ENCODE peak calls at places on chromosomes 13 and 19, in eight cellular contexts. One of them, this sample, is unnamed.

GRCh38 chr19:29811125-29812079 is at the start of gene CCNE1:
- DNase-seq in uterus: peak; percentile 91
- DNase-seq in epithelial cell of prostate: peak; percentile 29
- DNase-seq in neural progenitor cell: peak; percentile 93
- DNase-seq in upper lobe of right lung: peak; percentile 97
- DNase-seq in psoas muscle: peak; percentile 96
- DNase-seq in transverse colon: peak; percentile 97
- DNase-seq in PC-9: peak; percentile 49
- DNase-seq in this sample: peak; percentile 84

GRCh38 chr19:45659096-45659729 is 8.8 kb upstream of the GIPR start:
- DNase-seq in uterus: no peak
- DNase-seq in transverse colon: no peak
- DNase-seq in psoas muscle: no peak
- DNase-seq in epithelial cell of prostate: no peak
- DNase-seq in neural progenitor cell: no peak
- DNase-seq in PC-9: no peak
- DNase-seq in upper lobe of right lung: no peak
- DNase-seq in this sample: no peak

GRCh38 chr13:74305876-74306275 is 171.7 kb upstream of the KLF12 start:
- DNase-seq in psoas muscle: no peak
- DNase-seq in uterus: no peak
- DNase-seq in PC-9: no peak
- DNase-seq in neural progenitor cell: peak; percentile 22
- DNase-seq in epithelial cell of prostate: no peak
- DNase-seq in transverse colon: no peak
- DNase-seq in upper lobe of right lung: no peak
- DNase-seq in this sample: no peak

GRCh38 chr19:1097810-1098176 is 2.6 kb upstream of the POLR2E start:
- DNase-seq in epithelial cell of prostate: no peak
- DNase-seq in PC-9: peak; percentile 64
- DNase-seq in psoas muscle: no peak
- DNase-seq in upper lobe of right lung: peak; percentile 83
- DNase-seq in uterus: no peak
- DNase-seq in transverse colon: no peak
- DNase-seq in neural progenitor cell: no peak
- DNase-seq in this sample: no peak

GRCh38 chr13:105084931-105085330 is 1450.5 kb downstream of the EFNB2 start:
- DNase-seq in upper lobe of right lung: no peak
- DNase-seq in uterus: no peak
- DNase-seq in psoas muscle: no peak
- DNase-seq in neural progenitor cell: no peak
- DNase-seq in epithelial cell of prostate: no peak
- DNase-seq in transverse colon: no peak
- DNase-seq in PC-9: no peak
- DNase-seq in this sample: no peak

GRCh38 chr19:34120846-34121639 is 51.3 kb upstream of the LSM14A start:
- DNase-seq in epithelial cell of prostate: no peak
- DNase-seq in uterus: no peak
- DNase-seq in transverse colon: no peak
- DNase-seq in psoas muscle: no peak
- DNase-seq in neural progenitor cell: peak; percentile 60
- DNase-seq in PC-9: no peak
- DNase-seq in upper lobe of right lung: no peak
- DNase-seq in this sample: no peak

GRCh38 chr19:29320076-29320475 is 107.1 kb upstream of the UQCRFS1 start:
- DNase-seq in upper lobe of right lung: no peak
- DNase-seq in psoas muscle: no peak
- DNase-seq in PC-9: no peak
- DNase-seq in uterus: no peak
- DNase-seq in transverse colon: no peak
- DNase-seq in epithelial cell of prostate: no peak
- DNase-seq in neural progenitor cell: no peak
- DNase-seq in this sample: no peak

GRCh38 chr19:5850189-5850588 is 1.1 kb downstream of the FUT3 start:
- DNase-seq in uterus: no peak
- DNase-seq in psoas muscle: no peak
- DNase-seq in epithelial cell of prostate: no peak
- DNase-seq in neural progenitor cell: no peak
- DNase-seq in transverse colon: peak; percentile 58
- DNase-seq in upper lobe of right lung: no peak
- DNase-seq in PC-9: peak; percentile 64
- DNase-seq in this sample: no peak

GRCh38 chr13:59476376-59476775 is 687.4 kb downstream of the DIAPH3 start:
- DNase-seq in upper lobe of right lung: no peak
- DNase-seq in transverse colon: no peak
- DNase-seq in uterus: no peak
- DNase-seq in psoas muscle: no peak
- DNase-seq in neural progenitor cell: no peak
- DNase-seq in PC-9: no peak
- DNase-seq in epithelial cell of prostate: no peak
- DNase-seq in this sample: no peak

GRCh38 chr13:106038752-106039151 is 496.7 kb downstream of the EFNB2 start:
- DNase-seq in epithelial cell of prostate: peak; percentile 67
- DNase-seq in upper lobe of right lung: no peak
- DNase-seq in neural progenitor cell: no peak
- DNase-seq in PC-9: peak; percentile 50
- DNase-seq in uterus: no peak
- DNase-seq in psoas muscle: no peak
- DNase-seq in transverse colon: no peak
- DNase-seq in this sample: no peak

GRCh38 chr19:35305181-35305580 is 13.2 kb downstream of the MAG start:
- DNase-seq in neural progenitor cell: no peak
- DNase-seq in epithelial cell of prostate: no peak
- DNase-seq in psoas muscle: no peak
- DNase-seq in upper lobe of right lung: no peak
- DNase-seq in PC-9: no peak
- DNase-seq in transverse colon: no peak
- DNase-seq in uterus: no peak
- DNase-seq in this sample: no peak

GRCh38 chr13:76668716-76669115 is 217.5 kb downstream of the KCTD12 start:
- DNase-seq in PC-9: no peak
- DNase-seq in neural progenitor cell: peak; percentile 10
- DNase-seq in psoas muscle: no peak
- DNase-seq in upper lobe of right lung: no peak
- DNase-seq in transverse colon: no peak
- DNase-seq in uterus: no peak
- DNase-seq in epithelial cell of prostate: no peak
- DNase-seq in this sample: no peak

GRCh38 chr19:35013820-35014754 is 14.0 kb downstream of the GRAMD1A start:
- DNase-seq in epithelial cell of prostate: no peak
- DNase-seq in transverse colon: peak; percentile 50
- DNase-seq in upper lobe of right lung: no peak
- DNase-seq in uterus: no peak
- DNase-seq in psoas muscle: no peak
- DNase-seq in neural progenitor cell: no peak
- DNase-seq in PC-9: no peak
- DNase-seq in this sample: no peak

GRCh38 chr19:13747098-13747453 is 17.2 kb upstream of the MRI1 start:
- DNase-seq in upper lobe of right lung: no peak
- DNase-seq in epithelial cell of prostate: no peak
- DNase-seq in psoas muscle: no peak
- DNase-seq in PC-9: no peak
- DNase-seq in transverse colon: no peak
- DNase-seq in neural progenitor cell: no peak
- DNase-seq in uterus: no peak
- DNase-seq in this sample: no peak

GRCh38 chr13:49681837-49682236 is 9.4 kb downstream of the EBPL start:
- DNase-seq in neural progenitor cell: peak; percentile 8
- DNase-seq in psoas muscle: no peak
- DNase-seq in transverse colon: no peak
- DNase-seq in upper lobe of right lung: no peak
- DNase-seq in uterus: no peak
- DNase-seq in PC-9: no peak
- DNase-seq in epithelial cell of prostate: peak; percentile 52
- DNase-seq in this sample: no peak

GRCh38 chr13:73880365-73880764 is 253.8 kb downstream of the KLF12 start:
- DNase-seq in psoas muscle: no peak
- DNase-seq in epithelial cell of prostate: no peak
- DNase-seq in neural progenitor cell: no peak
- DNase-seq in upper lobe of right lung: no peak
- DNase-seq in PC-9: no peak
- DNase-seq in transverse colon: no peak
- DNase-seq in uterus: no peak
- DNase-seq in this sample: no peak

GRCh38 chr13:113860579-113861432 is 3.1 kb downstream of the GAS6 start:
- DNase-seq in PC-9: no peak
- DNase-seq in transverse colon: peak; percentile 87
- DNase-seq in epithelial cell of prostate: no peak
- DNase-seq in uterus: peak; percentile 60
- DNase-seq in neural progenitor cell: peak; percentile 68
- DNase-seq in psoas muscle: no peak
- DNase-seq in upper lobe of right lung: peak; percentile 80
- DNase-seq in this sample: no peak

GRCh38 chr19:1285737-1286360 is at the start of gene EFNA2:
- DNase-seq in neural progenitor cell: peak; percentile 79
- DNase-seq in uterus: no peak
- DNase-seq in PC-9: no peak
- DNase-seq in upper lobe of right lung: no peak
- DNase-seq in psoas muscle: no peak
- DNase-seq in transverse colon: no peak
- DNase-seq in epithelial cell of prostate: no peak
- DNase-seq in this sample: no peak

GRCh38 chr13:39322836-39323585 is 280.0 kb downstream of the LHFPL6 start:
- DNase-seq in epithelial cell of prostate: no peak
- DNase-seq in neural progenitor cell: peak; percentile 14
- DNase-seq in transverse colon: no peak
- DNase-seq in uterus: no peak
- DNase-seq in PC-9: no peak
- DNase-seq in upper lobe of right lung: no peak
- DNase-seq in psoas muscle: no peak
- DNase-seq in this sample: no peak

DNA sequence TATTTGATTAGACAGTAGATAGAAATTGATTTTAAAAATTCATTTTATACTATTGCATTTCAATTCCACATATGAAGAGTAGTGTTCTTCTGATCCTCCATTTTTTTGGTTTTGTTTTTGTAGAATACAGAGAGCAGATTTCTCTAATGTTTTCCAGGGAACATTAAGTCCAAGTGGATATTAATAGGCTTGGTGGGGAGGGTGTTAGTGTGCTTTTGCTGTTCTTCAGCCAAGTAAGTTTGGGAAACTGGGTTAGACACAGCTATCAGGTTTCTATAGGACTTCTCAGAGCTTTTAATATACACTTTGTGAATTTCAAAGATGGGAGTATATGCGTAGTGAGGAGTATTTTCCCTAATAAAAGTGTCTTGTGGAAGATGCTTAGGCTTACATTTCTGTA is 21.8 kb downstream of the NAA16 start:
- DNase-seq in transverse colon: no peak
- DNase-seq in epithelial cell of prostate: no peak
- DNase-seq in upper lobe of right lung: no peak
- DNase-seq in neural progenitor cell: no peak
- DNase-seq in psoas muscle: no peak
- DNase-seq in PC-9: no peak
- DNase-seq in uterus: no peak
- DNase-seq in this sample: no peak
- H3K27ac ChIP-seq in transverse colon: no peak overlapping the region
- H3K27ac ChIP-seq in epithelial cell of prostate: no peak overlapping the region
- H3K27ac ChIP-seq in upper lobe of right lung: no peak overlapping the region
- H3K27ac ChIP-seq in neural progenitor cell: no peak overlapping the region
- H3K27ac ChIP-seq in psoas muscle: peak overlapping the region; percentile 75
- H3K27ac ChIP-seq in PC-9: no peak overlapping the region
- H3K27ac ChIP-seq in uterus: no peak overlapping the region
- H3K27ac ChIP-seq in this sample: no peak overlapping the region

GRCh38 chr19:39182174-39182505 is 14.6 kb upstream of the NCCRP1 start:
- DNase-seq in neural progenitor cell: no peak
- DNase-seq in uterus: no peak
- DNase-seq in psoas muscle: no peak
- DNase-seq in transverse colon: no peak
- DNase-seq in upper lobe of right lung: no peak
- DNase-seq in epithelial cell of prostate: no peak
- DNase-seq in PC-9: no peak
- DNase-seq in this sample: no peak
- H3K27ac ChIP-seq in neural progenitor cell: no peak overlapping the region
- H3K27ac ChIP-seq in uterus: no peak overlapping the region
- H3K27ac ChIP-seq in psoas muscle: no peak overlapping the region
- H3K27ac ChIP-seq in transverse colon: no peak overlapping the region
- H3K27ac ChIP-seq in upper lobe of right lung: no peak overlapping the region
- H3K27ac ChIP-seq in epithelial cell of prostate: no peak overlapping the region
- H3K27ac ChIP-seq in PC-9: no peak overlapping the region
- H3K27ac ChIP-seq in this sample: no peak overlapping the region

GRCh38 chr13:110047511-110047910 is 259.4 kb downstream of the COL4A1 start:
- DNase-seq in psoas muscle: no peak
- DNase-seq in uterus: peak; percentile 55
- DNase-seq in epithelial cell of prostate: no peak
- DNase-seq in neural progenitor cell: no peak
- DNase-seq in transverse colon: no peak
- DNase-seq in upper lobe of right lung: peak; percentile 85
- DNase-seq in PC-9: no peak
- DNase-seq in this sample: no peak

GRCh38 chr13:110044521-110045200 is 258.3 kb upstream of the IRS2 start:
- DNase-seq in psoas muscle: no peak
- DNase-seq in transverse colon: no peak
- DNase-seq in epithelial cell of prostate: no peak
- DNase-seq in neural progenitor cell: peak; percentile 24
- DNase-seq in upper lobe of right lung: no peak
- DNase-seq in PC-9: no peak
- DNase-seq in uterus: no peak
- DNase-seq in this sample: no peak

GRCh38 chr13:110042253-110042652 is 255.9 kb upstream of the IRS2 start:
- DNase-seq in upper lobe of right lung: no peak
- DNase-seq in transverse colon: no peak
- DNase-seq in neural progenitor cell: no peak
- DNase-seq in epithelial cell of prostate: no peak
- DNase-seq in uterus: no peak
- DNase-seq in psoas muscle: no peak
- DNase-seq in PC-9: no peak
- DNase-seq in this sample: no peak

GRCh38 chr13:110045919-110046318 is 259.5 kb upstream of the IRS2 start:
- DNase-seq in neural progenitor cell: no peak
- DNase-seq in transverse colon: no peak
- DNase-seq in psoas muscle: no peak
- DNase-seq in upper lobe of right lung: no peak
- DNase-seq in epithelial cell of prostate: no peak
- DNase-seq in uterus: no peak
- DNase-seq in PC-9: no peak
- DNase-seq in this sample: no peak

DNA sequence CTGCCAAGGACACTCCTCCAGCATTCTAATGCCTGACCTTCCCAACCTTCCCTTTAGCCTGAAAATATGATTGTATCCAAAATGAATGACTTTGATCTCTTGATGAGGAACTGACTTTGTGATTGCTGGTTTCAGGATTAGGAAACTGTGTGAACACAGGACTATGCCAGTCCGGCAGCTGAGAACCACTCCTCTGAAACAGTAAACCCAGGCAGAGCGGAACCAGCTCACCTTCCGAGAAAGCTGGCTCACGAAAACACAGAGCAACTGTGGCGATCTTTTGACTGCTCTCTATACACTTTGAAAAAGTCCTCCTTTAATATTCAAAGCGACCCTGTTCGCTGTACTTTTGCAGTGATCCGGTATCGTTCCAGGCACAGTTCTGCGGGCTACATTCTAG is 258.8 kb upstream of the IRS2 start:
- DNase-seq in PC-9: no peak
- DNase-seq in epithelial cell of prostate: no peak
- DNase-seq in transverse colon: no peak
- DNase-seq in psoas muscle: no peak
- DNase-seq in neural progenitor cell: no peak
- DNase-seq in uterus: no peak
- DNase-seq in upper lobe of right lung: no peak
- DNase-seq in this sample: no peak
- H3K27ac ChIP-seq in PC-9: no peak overlapping the region
- H3K27ac ChIP-seq in epithelial cell of prostate: no peak overlapping the region
- H3K27ac ChIP-seq in transverse colon: no peak overlapping the region
- H3K27ac ChIP-seq in psoas muscle: no peak overlapping the region
- H3K27ac ChIP-seq in neural progenitor cell: no peak overlapping the region
- H3K27ac ChIP-seq in uterus: no peak overlapping the region
- H3K27ac ChIP-seq in upper lobe of right lung: no peak overlapping the region
- H3K27ac ChIP-seq in this sample: no peak overlapping the region

GRCh38 chr19:38635483-38636399 is 11.7 kb upstream of the ACTN4 start:
- DNase-seq in uterus: no peak
- DNase-seq in neural progenitor cell: no peak
- DNase-seq in upper lobe of right lung: no peak
- DNase-seq in PC-9: no peak
- DNase-seq in epithelial cell of prostate: no peak
- DNase-seq in psoas muscle: no peak
- DNase-seq in transverse colon: no peak
- DNase-seq in this sample: no peak
- H3K27ac ChIP-seq in uterus: no peak overlapping the region
- H3K27ac ChIP-seq in neural progenitor cell: no peak overlapping the region
- H3K27ac ChIP-seq in upper lobe of right lung: peak overlapping the region; percentile 40
- H3K27ac ChIP-seq in PC-9: peak overlapping the region; percentile 55
- H3K27ac ChIP-seq in epithelial cell of prostate: peak overlapping the region; percentile 84
- H3K27ac ChIP-seq in psoas muscle: peak overlapping the region; percentile 72
- H3K27ac ChIP-seq in transverse colon: peak overlapping the region; percentile 80
- H3K27ac ChIP-seq in this sample: peak overlapping the region; percentile 17